ENCODE peak calls at places on chromosomes 11 and 22, in seven cellular contexts. One of them, this sample, is unnamed.

GRCh38 chr11:18111005-18111404 is 5.1 kb upstream of the SAAL1 start:
- DNase-seq in mucosa of descending colon: no peak
- DNase-seq in ovary: no peak
- DNase-seq in AG09309: no peak
- DNase-seq in cardiac muscle cell: peak
- DNase-seq in upper lobe of right lung: no peak
- DNase-seq in Peyer's patch: no peak
- DNase-seq in this sample: no peak

GRCh38 chr22:17705565-17706450 is 67.3 kb downstream of the BCL2L13 start:
- DNase-seq in cardiac muscle cell: no peak
- DNase-seq in ovary: no peak
- DNase-seq in mucosa of descending colon: no peak
- DNase-seq in Peyer's patch: no peak
- DNase-seq in upper lobe of right lung: no peak
- DNase-seq in AG09309: no peak
- DNase-seq in this sample: no peak

GRCh38 chr22:29886601-29887000 is 3.6 kb downstream of the MTMR3 start:
- DNase-seq in cardiac muscle cell: no peak
- DNase-seq in AG09309: no peak
- DNase-seq in upper lobe of right lung: no peak
- DNase-seq in Peyer's patch: no peak
- DNase-seq in mucosa of descending colon: no peak
- DNase-seq in ovary: no peak
- DNase-seq in this sample: no peak

GRCh38 chr11:97332271-97332670 is 942.5 kb downstream of the JRKL start:
- DNase-seq in cardiac muscle cell: no peak
- DNase-seq in mucosa of descending colon: no peak
- DNase-seq in upper lobe of right lung: no peak
- DNase-seq in ovary: no peak
- DNase-seq in Peyer's patch: no peak
- DNase-seq in AG09309: no peak
- DNase-seq in this sample: no peak

GRCh38 chr22:20008221-20008995 is 8.2 kb downstream of the ARVCF start:
- DNase-seq in ovary: no peak
- DNase-seq in mucosa of descending colon: no peak
- DNase-seq in cardiac muscle cell: no peak
- DNase-seq in Peyer's patch: no peak
- DNase-seq in AG09309: no peak
- DNase-seq in upper lobe of right lung: no peak
- DNase-seq in this sample: no peak

GRCh38 chr11:59667812-59668187 is 1.0 kb downstream of the PATL1 start:
- DNase-seq in mucosa of descending colon: no peak
- DNase-seq in Peyer's patch: no peak
- DNase-seq in ovary: no peak
- DNase-seq in AG09309: no peak
- DNase-seq in cardiac muscle cell: no peak
- DNase-seq in upper lobe of right lung: no peak
- DNase-seq in this sample: no peak

GRCh38 chr11:20611445-20611844 is 12.0 kb downstream of the SLC6A5 start:
- DNase-seq in AG09309: no peak
- DNase-seq in Peyer's patch: no peak
- DNase-seq in upper lobe of right lung: no peak
- DNase-seq in cardiac muscle cell: no peak
- DNase-seq in mucosa of descending colon: no peak
- DNase-seq in ovary: no peak
- DNase-seq in this sample: no peak

GRCh38 chr11:107683807-107684206 is 28.0 kb downstream of the SLN start:
- DNase-seq in AG09309: no peak
- DNase-seq in mucosa of descending colon: no peak
- DNase-seq in Peyer's patch: no peak
- DNase-seq in cardiac muscle cell: no peak
- DNase-seq in ovary: no peak
- DNase-seq in upper lobe of right lung: no peak
- DNase-seq in this sample: no peak

GRCh38 chr11:70019576-70020011 is 58.5 kb upstream of the ANO1 start:
- DNase-seq in AG09309: peak
- DNase-seq in Peyer's patch: no peak
- DNase-seq in upper lobe of right lung: no peak
- DNase-seq in ovary: no peak
- DNase-seq in mucosa of descending colon: no peak
- DNase-seq in cardiac muscle cell: no peak
- DNase-seq in this sample: no peak

GRCh38 chr11:129440028-129440630 is 64.5 kb downstream of the BARX2 start:
- DNase-seq in ovary: no peak
- DNase-seq in Peyer's patch: no peak
- DNase-seq in upper lobe of right lung: no peak
- DNase-seq in cardiac muscle cell: no peak
- DNase-seq in AG09309: no peak
- DNase-seq in mucosa of descending colon: no peak
- DNase-seq in this sample: no peak

GRCh38 chr11:119147604-119148333 is 1.1 kb upstream of the ABCG4 start:
- DNase-seq in Peyer's patch: no peak
- DNase-seq in cardiac muscle cell: no peak
- DNase-seq in upper lobe of right lung: no peak
- DNase-seq in AG09309: no peak
- DNase-seq in ovary: no peak
- DNase-seq in mucosa of descending colon: no peak
- DNase-seq in this sample: no peak

GRCh38 chr22:49561338-49561737 is 266.3 kb downstream of the BRD1 start:
- DNase-seq in ovary: no peak
- DNase-seq in upper lobe of right lung: no peak
- DNase-seq in AG09309: no peak
- DNase-seq in mucosa of descending colon: no peak
- DNase-seq in Peyer's patch: no peak
- DNase-seq in cardiac muscle cell: no peak
- DNase-seq in this sample: no peak

GRCh38 chr11:13207665-13208594 is 69.7 kb upstream of the BMAL1 start:
- DNase-seq in mucosa of descending colon: peak
- DNase-seq in AG09309: peak
- DNase-seq in upper lobe of right lung: peak
- DNase-seq in cardiac muscle cell: peak
- DNase-seq in Peyer's patch: peak
- DNase-seq in ovary: peak
- DNase-seq in this sample: peak

GRCh38 chr22:16914006-16914405 is 88.8 kb upstream of the XKR3 start:
- DNase-seq in upper lobe of right lung: no peak
- DNase-seq in ovary: no peak
- DNase-seq in Peyer's patch: no peak
- DNase-seq in cardiac muscle cell: no peak
- DNase-seq in AG09309: no peak
- DNase-seq in mucosa of descending colon: no peak
- DNase-seq in this sample: no peak

GRCh38 chr11:64060861-64061444 is 25.2 kb downstream of the FLRT1 start:
- DNase-seq in upper lobe of right lung: peak
- DNase-seq in mucosa of descending colon: peak
- DNase-seq in AG09309: no peak
- DNase-seq in ovary: no peak
- DNase-seq in Peyer's patch: no peak
- DNase-seq in cardiac muscle cell: peak
- DNase-seq in this sample: peak

DNA sequence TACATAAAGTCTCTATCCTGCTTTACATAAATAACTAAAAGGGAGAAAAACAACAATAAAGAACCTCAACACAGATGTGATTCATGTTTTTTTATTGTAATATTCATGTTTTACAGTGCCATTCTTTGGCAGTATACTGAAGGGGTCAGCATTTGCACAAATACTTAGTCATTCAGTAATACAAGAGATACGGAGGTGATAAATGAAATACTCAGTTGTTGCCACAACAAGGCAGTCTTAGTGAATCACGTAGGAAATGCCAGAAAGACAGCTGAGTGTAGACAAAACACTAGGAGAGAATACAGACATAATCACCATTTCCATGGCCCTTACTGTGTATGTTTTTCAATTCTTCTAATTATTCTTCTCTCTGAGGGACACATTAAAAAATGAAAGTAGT is 910.4 kb downstream of the METTL15 start:
- DNase-seq in upper lobe of right lung: no peak
- DNase-seq in mucosa of descending colon: no peak
- DNase-seq in cardiac muscle cell: no peak
- DNase-seq in AG09309: peak
- DNase-seq in ovary: no peak
- DNase-seq in Peyer's patch: no peak
- DNase-seq in this sample: no peak
- TF ChIP-seq CTCF in upper lobe of right lung: no peak
- TF ChIP-seq CTCF in mucosa of descending colon: no peak
- TF ChIP-seq CTCF in cardiac muscle cell: peak
- TF ChIP-seq CTCF in AG09309: no peak
- TF ChIP-seq CTCF in ovary: no peak
- TF ChIP-seq CTCF in Peyer's patch: no peak
- TF ChIP-seq CTCF in this sample: no peak

GRCh38 chr22:37625737-37626136 is 13.7 kb upstream of the SH3BP1 start:
- DNase-seq in AG09309: no peak
- DNase-seq in cardiac muscle cell: no peak
- DNase-seq in Peyer's patch: no peak
- DNase-seq in ovary: no peak
- DNase-seq in mucosa of descending colon: no peak
- DNase-seq in upper lobe of right lung: no peak
- DNase-seq in this sample: no peak

GRCh38 chr22:37627091-37627490 is 12.4 kb upstream of the SH3BP1 start:
- DNase-seq in AG09309: no peak
- DNase-seq in mucosa of descending colon: no peak
- DNase-seq in cardiac muscle cell: no peak
- DNase-seq in Peyer's patch: peak
- DNase-seq in upper lobe of right lung: no peak
- DNase-seq in ovary: no peak
- DNase-seq in this sample: no peak

GRCh38 chr22:37624876-37625275 is 14.6 kb upstream of the SH3BP1 start:
- DNase-seq in upper lobe of right lung: no peak
- DNase-seq in Peyer's patch: no peak
- DNase-seq in ovary: no peak
- DNase-seq in cardiac muscle cell: no peak
- DNase-seq in AG09309: no peak
- DNase-seq in mucosa of descending colon: no peak
- DNase-seq in this sample: no peak

GRCh38 chr22:37626556-37627075 is 12.9 kb upstream of the SH3BP1 start:
- DNase-seq in mucosa of descending colon: no peak
- DNase-seq in upper lobe of right lung: no peak
- DNase-seq in Peyer's patch: peak
- DNase-seq in cardiac muscle cell: no peak
- DNase-seq in AG09309: no peak
- DNase-seq in ovary: no peak
- DNase-seq in this sample: no peak

GRCh38 chr22:37626144-37626543 is 13.3 kb upstream of the SH3BP1 start:
- DNase-seq in AG09309: no peak
- DNase-seq in ovary: peak
- DNase-seq in cardiac muscle cell: no peak
- DNase-seq in mucosa of descending colon: no peak
- DNase-seq in Peyer's patch: peak
- DNase-seq in upper lobe of right lung: peak
- DNase-seq in this sample: no peak
- H3K4me3 ChIP-seq in AG09309: no peak
- H3K4me3 ChIP-seq in ovary: no peak
- H3K4me3 ChIP-seq in cardiac muscle cell: no peak
- H3K4me3 ChIP-seq in mucosa of descending colon: no peak
- H3K4me3 ChIP-seq in Peyer's patch: no peak
- H3K4me3 ChIP-seq in upper lobe of right lung: no peak
- H3K4me3 ChIP-seq in this sample: no peak

GRCh38 chr22:46001426-46002106 is 24.6 kb upstream of the WNT7B start:
- DNase-seq in AG09309: no peak
- DNase-seq in cardiac muscle cell: no peak
- DNase-seq in upper lobe of right lung: peak
- DNase-seq in Peyer's patch: peak
- DNase-seq in mucosa of descending colon: no peak
- DNase-seq in ovary: no peak
- DNase-seq in this sample: peak

GRCh38 chr22:45999379-45999971 is 22.5 kb upstream of the WNT7B start:
- DNase-seq in AG09309: no peak
- DNase-seq in cardiac muscle cell: no peak
- DNase-seq in ovary: no peak
- DNase-seq in upper lobe of right lung: peak
- DNase-seq in mucosa of descending colon: no peak
- DNase-seq in Peyer's patch: peak
- DNase-seq in this sample: no peak

GRCh38 chr22:46000081-46001027 is 23.4 kb upstream of the WNT7B start:
- DNase-seq in Peyer's patch: peak
- DNase-seq in ovary: no peak
- DNase-seq in cardiac muscle cell: no peak
- DNase-seq in upper lobe of right lung: peak
- DNase-seq in AG09309: no peak
- DNase-seq in mucosa of descending colon: no peak
- DNase-seq in this sample: no peak

GRCh38 chr22:46002757-46003270 is 25.9 kb upstream of the WNT7B start:
- DNase-seq in upper lobe of right lung: peak
- DNase-seq in Peyer's patch: no peak
- DNase-seq in AG09309: no peak
- DNase-seq in ovary: no peak
- DNase-seq in mucosa of descending colon: no peak
- DNase-seq in cardiac muscle cell: no peak
- DNase-seq in this sample: no peak

DNA sequence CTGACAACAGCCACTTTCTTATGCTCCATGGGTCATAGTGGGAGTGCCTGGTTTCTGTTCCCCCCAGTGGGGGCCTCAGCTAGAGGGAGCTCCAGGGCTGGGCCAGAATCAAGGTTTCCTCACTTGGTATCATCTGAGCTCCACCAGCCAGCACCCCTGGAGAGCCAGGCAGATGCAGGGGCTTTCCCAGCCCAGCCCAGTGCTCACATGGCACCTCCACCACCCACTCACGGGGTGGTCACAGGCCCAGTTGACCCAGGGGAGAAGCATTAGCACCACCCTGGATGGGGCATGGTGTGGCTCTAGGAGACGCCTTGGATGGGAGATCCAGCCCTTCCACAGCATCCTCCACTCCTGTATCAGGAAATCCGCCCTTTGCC is 24.1 kb upstream of the WNT7B start:
- DNase-seq in mucosa of descending colon: no peak
- DNase-seq in AG09309: no peak
- DNase-seq in Peyer's patch: no peak
- DNase-seq in upper lobe of right lung: peak
- DNase-seq in ovary: no peak
- DNase-seq in cardiac muscle cell: no peak
- DNase-seq in this sample: no peak
- TF ChIP-seq CTCF in mucosa of descending colon: no peak
- TF ChIP-seq CTCF in AG09309: no peak
- TF ChIP-seq CTCF in Peyer's patch: no peak
- TF ChIP-seq CTCF in upper lobe of right lung: no peak
- TF ChIP-seq CTCF in ovary: no peak
- TF ChIP-seq CTCF in cardiac muscle cell: no peak
- TF ChIP-seq CTCF in this sample: no peak

GRCh38 chr22:37282385-37282677 is at the start of gene CYTH4:
- DNase-seq in ovary: no peak
- DNase-seq in cardiac muscle cell: no peak
- DNase-seq in upper lobe of right lung: peak
- DNase-seq in mucosa of descending colon: peak
- DNase-seq in AG09309: no peak
- DNase-seq in Peyer's patch: peak
- DNase-seq in this sample: peak

GRCh38 chr22:37283393-37283937 is 1.2 kb downstream of the CYTH4 start:
- DNase-seq in AG09309: no peak
- DNase-seq in cardiac muscle cell: peak
- DNase-seq in ovary: no peak
- DNase-seq in mucosa of descending colon: peak
- DNase-seq in upper lobe of right lung: no peak
- DNase-seq in Peyer's patch: no peak
- DNase-seq in this sample: no peak

GRCh38 chr22:37284126-37284806 is 2.0 kb downstream of the CYTH4 start:
- DNase-seq in Peyer's patch: no peak
- DNase-seq in AG09309: no peak
- DNase-seq in ovary: no peak
- DNase-seq in upper lobe of right lung: no peak
- DNase-seq in cardiac muscle cell: no peak
- DNase-seq in mucosa of descending colon: no peak
- DNase-seq in this sample: no peak

GRCh38 chr22:37285937-37286336 is 3.6 kb downstream of the CYTH4 start:
- DNase-seq in AG09309: no peak
- DNase-seq in Peyer's patch: no peak
- DNase-seq in ovary: no peak
- DNase-seq in upper lobe of right lung: no peak
- DNase-seq in mucosa of descending colon: no peak
- DNase-seq in cardiac muscle cell: no peak
- DNase-seq in this sample: no peak

GRCh38 chr22:37284807-37285355 is 2.6 kb downstream of the CYTH4 start:
- DNase-seq in AG09309: no peak
- DNase-seq in cardiac muscle cell: peak
- DNase-seq in ovary: no peak
- DNase-seq in Peyer's patch: no peak
- DNase-seq in mucosa of descending colon: peak
- DNase-seq in upper lobe of right lung: peak
- DNase-seq in this sample: peak
- H3K4me3 ChIP-seq in AG09309: no peak
- H3K4me3 ChIP-seq in cardiac muscle cell: no peak
- H3K4me3 ChIP-seq in ovary: no peak
- H3K4me3 ChIP-seq in Peyer's patch: peak
- H3K4me3 ChIP-seq in mucosa of descending colon: no peak
- H3K4me3 ChIP-seq in upper lobe of right lung: peak
- H3K4me3 ChIP-seq in this sample: no peak

This sample was measured in thyroid gland.